ENCODE peak calls at places on chromosomes 5 and 9, in six cellular contexts. U, S, T, H, C and V are unnamed samples.

GRCh38 chr5:140322751-140323731 is 20.1 kb upstream of the PFDN1 start:
- DNase-seq in H (no peak), C (peak; percentile 94), T (peak; percentile 96), U (no peak), S (peak; percentile 98), V (no peak)

GRCh38 chr9:77981332-77981731 is 50.3 kb downstream of the GNAQ start:
- DNase-seq in H (no peak), S (peak; percentile 61), T (no peak), C (no peak), U (no peak), V (no peak)

GRCh38 chr5:67214036-67214435 is 17.4 kb upstream of the CD180 start:
- DNase-seq in T (no peak), U (no peak), C (no peak), H (no peak), S (peak; percentile 54), V (no peak)

GRCh38 chr5:33160871-33161270 is 279.9 kb upstream of the TARS1 start:
- DNase-seq in C (no peak), T (no peak), H (no peak), U (no peak), S (no peak), V (no peak)

GRCh38 chr5:132765311-132766019 is 11.6 kb downstream of the SEPTIN8 start:
- DNase-seq in H (no peak), T (no peak), C (no peak), U (peak; percentile 20), S (no peak), V (no peak)

GRCh38 chr9:128275198-128276007 is at the start of gene GOLGA2:
- DNase-seq in U (peak; percentile 43), S (peak; percentile 76), T (peak; percentile 74), H (no peak), C (peak; percentile 85), V (peak; percentile 48)

GRCh38 chr9:89770779-89771178 is 166.0 kb downstream of the GADD45G start:
- DNase-seq in T (no peak), H (no peak), U (no peak), S (no peak), C (no peak), V (no peak)

GRCh38 chr9:19637084-19637483 is 151.8 kb downstream of the SLC24A2 start:
- DNase-seq in H (no peak), C (no peak), S (no peak), T (no peak), U (no peak), V (no peak)

GRCh38 chr9:79570449-79571308 is 1.1 kb upstream of the TLE4 start:
- DNase-seq in T (peak; percentile 71), U (peak; percentile 61), C (peak; percentile 66), H (peak; percentile 57), S (peak; percentile 63), V (peak; percentile 96)

GRCh38 chr5:80213467-80213866 is 42.4 kb downstream of the SERINC5 start:
- DNase-seq in U (no peak), H (no peak), C (no peak), S (no peak), T (no peak), V (no peak)

GRCh38 chr9:87039809-87040392 is 92.6 kb upstream of the GAS1 start:
- DNase-seq in U (no peak), T (no peak), C (peak; percentile 88), H (no peak), S (peak; percentile 78), V (no peak)

GRCh38 chr9:83355729-83356128 is 182.5 kb downstream of the FRMD3 start:
- DNase-seq in T (no peak), S (no peak), H (no peak), U (no peak), C (no peak), V (no peak)

GRCh38 chr9:116643691-116644090 is 43.4 kb upstream of the TRIM32 start:
- DNase-seq in S (peak; percentile 49), H (no peak), C (no peak), T (no peak), U (no peak), V (no peak)

GRCh38 chr9:100120286-100120685 is 21.2 kb downstream of the INVS start:
- DNase-seq in T (no peak), U (no peak), C (no peak), S (no peak), H (no peak), V (no peak)

GRCh38 chr5:36605241-36605640 is 1.2 kb upstream of the SLC1A3 start:
- DNase-seq in T (no peak), S (no peak), H (no peak), C (no peak), U (no peak), V (no peak)

GRCh38 chr5:172859966-172860365 is 25.9 kb downstream of the ERGIC1 start:
- DNase-seq in T (no peak), C (no peak), U (no peak), S (no peak), H (no peak), V (no peak)

DNA sequence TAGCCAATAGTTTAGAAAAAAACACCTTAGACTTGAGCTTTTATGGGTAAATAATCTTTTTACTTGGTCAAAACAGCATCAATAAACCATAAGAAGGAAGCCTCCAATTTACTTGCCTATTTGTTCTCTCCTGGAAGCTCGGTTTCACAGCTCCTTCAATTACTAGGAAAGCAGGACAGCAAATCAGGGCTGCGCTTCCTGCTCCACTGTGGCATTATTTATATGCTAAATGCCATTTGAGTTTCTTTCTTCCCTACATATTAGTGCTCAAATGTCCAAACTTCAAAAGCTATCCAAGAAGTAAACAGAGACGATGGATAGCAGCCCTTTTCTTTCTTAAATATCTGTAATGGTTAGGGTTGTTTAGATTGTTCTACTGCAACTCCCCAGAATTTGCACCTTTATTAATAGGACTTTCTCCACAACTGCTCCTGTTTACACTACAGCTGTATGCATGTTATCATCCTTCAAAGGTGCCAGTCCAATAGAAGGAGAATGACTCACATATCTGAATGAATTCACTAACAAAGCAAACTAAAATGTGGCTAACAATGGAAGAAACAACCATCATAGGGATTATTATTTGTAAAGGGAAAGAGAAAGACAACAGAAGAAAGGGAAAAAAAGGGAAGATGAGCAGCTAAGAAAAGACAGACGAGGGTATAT is 58.7 kb downstream of the MED27 start:
- DNase-seq in S (peak; percentile 33), H (no peak), T (no peak), U (no peak), C (peak; percentile 33), V (no peak)
- H3K4me1 ChIP-seq in S (peaks cover 7% of the 10 kb centered on the region), H (peaks cover 15% of the 10 kb centered on the region), T (peaks cover 12% of the 10 kb centered on the region), U (peaks cover 5% of the 10 kb centered on the region), C (peaks cover 1% of the 10 kb centered on the region), V (peaks cover 13% of the 10 kb centered on the region)

GRCh38 chr5:91136271-91136670 is 246.8 kb downstream of the ARRDC3 start:
- DNase-seq in S (peak; percentile 14), U (no peak), H (no peak), T (peak; percentile 31), C (no peak), V (no peak)

GRCh38 chr5:91137647-91138046 is 245.5 kb downstream of the ARRDC3 start:
- DNase-seq in U (no peak), T (no peak), H (no peak), S (no peak), C (no peak), V (no peak)

GRCh38 chr5:91133183-91133582 is 249.9 kb downstream of the ARRDC3 start:
- DNase-seq in T (no peak), S (no peak), C (no peak), U (no peak), H (no peak), V (no peak)

GRCh38 chr5:91132552-91132951 is 250.6 kb downstream of the ARRDC3 start:
- DNase-seq in T (no peak), U (no peak), C (no peak), S (no peak), H (no peak), V (no peak)

DNA sequence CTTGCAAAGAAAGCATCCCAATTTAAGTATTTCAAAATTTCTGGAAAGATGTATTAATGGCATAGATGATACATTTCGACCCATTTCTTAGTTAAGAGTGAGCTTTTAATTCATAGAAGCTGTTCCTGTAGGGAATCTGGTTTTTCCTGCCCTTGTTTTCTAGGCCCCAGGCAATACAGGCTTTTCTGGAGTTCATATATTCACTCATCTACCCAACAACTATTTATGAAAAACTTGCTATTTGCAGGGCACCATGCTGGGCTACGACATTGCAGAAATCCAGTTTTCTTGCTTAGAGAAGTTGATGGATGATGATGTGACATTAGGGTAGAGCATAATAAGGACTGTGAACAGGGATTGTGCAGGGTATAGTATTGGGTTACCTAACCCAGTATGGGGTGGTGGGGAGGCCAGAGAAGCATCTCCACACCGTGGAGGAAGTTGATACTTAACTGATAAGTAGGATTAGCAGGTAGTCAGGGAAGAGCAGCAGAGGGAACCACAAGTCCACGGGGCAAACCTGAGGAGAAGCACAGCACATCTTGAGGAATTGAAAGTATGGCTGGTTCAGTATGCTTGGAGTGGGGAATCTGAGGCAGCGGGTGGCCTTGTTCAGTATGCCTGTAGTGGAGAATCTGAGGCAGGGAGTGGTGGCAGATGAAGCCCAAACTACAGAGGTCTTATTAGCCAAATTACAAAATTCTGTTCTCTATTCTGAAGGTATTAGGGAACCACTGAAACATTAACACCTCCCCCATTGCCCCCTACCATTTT is 247.5 kb downstream of the ARRDC3 start:
- DNase-seq in T (peak; percentile 79), H (no peak), S (no peak), C (no peak), U (no peak), V (no peak)
- H4K8ac ChIP-seq in T (no peak overlapping the region), H (no peak overlapping the region), S (no peak overlapping the region), C (peak overlapping the region; percentile 42), U (no peak overlapping the region), V (no peak overlapping the region)

DNA sequence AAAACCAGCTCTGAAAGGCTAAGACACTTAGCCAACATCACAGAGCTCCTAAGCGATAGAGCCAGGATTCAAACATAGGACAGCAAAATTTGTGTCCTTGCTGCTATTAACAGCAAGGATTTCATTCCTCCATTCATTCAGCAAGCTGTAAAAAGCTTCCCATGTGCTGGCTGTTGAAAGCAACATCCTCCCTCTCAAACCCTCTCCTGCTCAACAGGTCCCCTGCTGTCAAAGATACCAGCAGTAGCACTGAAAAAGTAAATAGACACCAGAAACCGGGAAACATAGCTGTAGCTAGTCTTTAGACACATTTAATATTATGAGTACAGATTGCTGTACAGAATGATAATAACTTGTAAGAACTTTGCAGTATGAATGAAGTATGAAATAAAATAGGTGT is 52.6 kb upstream of the ADAMTSL1 start:
- DNase-seq in T (peak; percentile 62), H (no peak), C (no peak), S (no peak), U (no peak), V (no peak)
- H2BK15ac ChIP-seq in T (no peak overlapping the region), H (no peak overlapping the region), C (no peak overlapping the region), S (no peak overlapping the region), U (no peak overlapping the region), V (no peak overlapping the region)

GRCh38 chr5:149410721-149411432 is 31.8 kb upstream of the IL17B start:
- DNase-seq in U (no peak), C (no peak), S (peak; percentile 16), H (no peak), T (peak; percentile 42), V (no peak)
- H3K4me1 ChIP-seq in U (no peaks in the 10 kb centered on the region), C (peaks cover 67% of the 10 kb centered on the region), S (peaks cover 44% of the 10 kb centered on the region), H (no peaks in the 10 kb centered on the region), T (peaks cover 14% of the 10 kb centered on the region), V (peaks cover 14% of the 10 kb centered on the region)